ENCODE peak calls at places on chromosomes 5 and 9, in eight cellular contexts. R is Peyer's patch, N is left ventricle myocardium inferior, Y is pancreas, W is GM23248, U is HepG2, T is heart right ventricle, G is OCI-LY7. P is an unnamed sample.

GRCh38 chr9:33025572-33026347 is 687 bp downstream of the DNAJA1 start:
- DNase-seq in R (peak; percentile 81), N (peak; percentile 51), Y (peak; percentile 62), W (peak; percentile 72), U (peak; percentile 73), T (peak; percentile 72), G (peak; percentile 76), P (peak; percentile 83)

GRCh38 chr5:89546658-89547057 is 663.7 kb upstream of the MEF2C start:
- DNase-seq in R (no peak), N (no peak), Y (no peak), W (no peak), U (no peak), T (no peak), G (no peak), P (no peak)

GRCh38 chr5:150650713-150651000 is 10.2 kb downstream of the SYNPO start:
- DNase-seq in R (no peak), N (no peak), Y (no peak), W (no peak), U (no peak), T (no peak), G (no peak), P (no peak)

GRCh38 chr5:65923339-65923738 is 3.0 kb upstream of the ERBIN start:
- DNase-seq in R (no peak), N (no peak), Y (no peak), W (no peak), U (no peak), T (no peak), G (no peak), P (no peak)

GRCh38 chr9:122562134-122562760 is 9.3 kb downstream of the OR1N2 start:
- DNase-seq in R (no peak), N (no peak), Y (no peak), W (no peak), U (no peak), T (no peak), G (peak; percentile 58), P (peak; percentile 4)

GRCh38 chr5:163410505-163410904 is 26.9 kb upstream of the CCNG1 start:
- DNase-seq in R (no peak), N (no peak), Y (no peak), W (no peak), U (no peak), T (no peak), G (no peak), P (no peak)

GRCh38 chr5:10896016-10896415 is 135.0 kb upstream of the DAP start:
- DNase-seq in R (no peak), N (no peak), Y (no peak), W (no peak), U (peak; percentile 35), T (no peak), G (no peak), P (no peak)

GRCh38 chr9:98558575-98558974 is 150.2 kb downstream of the GABBR2 start:
- DNase-seq in R (no peak), N (no peak), Y (no peak), W (peak; percentile 85), U (no peak), T (no peak), G (no peak), P (no peak)

GRCh38 chr5:53116597-53116996 is 7.0 kb upstream of the MOCS2 start:
- DNase-seq in R (no peak), N (no peak), Y (no peak), W (no peak), U (peak; percentile 52), T (no peak), G (no peak), P (no peak)

GRCh38 chr9:87498046-87498815 is 564 bp downstream of the DAPK1 start:
- DNase-seq in R (peak; percentile 67), N (peak; percentile 31), Y (peak; percentile 74), W (peak; percentile 34), U (peak; percentile 48), T (no peak), G (no peak), P (peak; percentile 51)

GRCh38 chr5:36876389-36876964 is at the start of gene NIPBL:
- DNase-seq in R (peak; percentile 96), N (peak; percentile 91), Y (peak; percentile 90), W (peak; percentile 98), U (peak; percentile 92), T (peak; percentile 93), G (peak; percentile 93), P (peak; percentile 92)

GRCh38 chr5:139663752-139664151 is 15.6 kb downstream of the CXXC5 start:
- DNase-seq in R (no peak), N (no peak), Y (no peak), W (no peak), U (no peak), T (no peak), G (no peak), P (no peak)

GRCh38 chr5:139664727-139665351 is 16.7 kb downstream of the CXXC5 start:
- DNase-seq in R (no peak), N (peak; percentile 44), Y (peak; percentile 77), W (no peak), U (no peak), T (no peak), G (no peak), P (no peak)

GRCh38 chr5:139662617-139663016 is 14.5 kb downstream of the CXXC5 start:
- DNase-seq in R (no peak), N (no peak), Y (no peak), W (no peak), U (no peak), T (no peak), G (no peak), P (no peak)

GRCh38 chr5:139664273-139664693 is 16.1 kb downstream of the CXXC5 start:
- DNase-seq in R (no peak), N (no peak), Y (no peak), W (no peak), U (no peak), T (no peak), G (peak; percentile 57), P (peak; percentile 77)

GRCh38 chr5:139663207-139663606 is 15.1 kb downstream of the CXXC5 start:
- DNase-seq in R (no peak), N (no peak), Y (no peak), W (no peak), U (no peak), T (no peak), G (no peak), P (peak; percentile 14)
- H3K27ac ChIP-seq in R (peak overlapping the region; percentile 92), N (peak overlapping the region; percentile 91), Y (peak overlapping the region; percentile 28), W (no peak overlapping the region), U (no peak overlapping the region), T (no peak overlapping the region), G (peak overlapping the region; percentile 99), P (peak overlapping the region; percentile 59)

GRCh38 chr5:96067902-96068614 is 106.4 kb upstream of the ELL2 start:
- DNase-seq in R (peak; percentile 52), N (no peak), Y (no peak), W (peak; percentile 89), U (no peak), T (no peak), G (no peak), P (no peak)
- H3K4me3 ChIP-seq in R (no peak overlapping the region), N (no peak overlapping the region), Y (no peak overlapping the region), W (peak overlapping the region; percentile 35), U (no peak overlapping the region), T (no peak overlapping the region), G (no peak overlapping the region), P (no peak overlapping the region)

GRCh38 chr9:120904999-120905793 is 21.4 kb downstream of the TRAF1 start:
- DNase-seq in R (no peak), N (no peak), Y (no peak), W (no peak), U (no peak), T (no peak), G (peak; percentile 83), P (no peak)
- H3K4me1 ChIP-seq in R (no peaks in the 10 kb centered on the region), N (no peaks in the 10 kb centered on the region), Y (no peaks in the 10 kb centered on the region), W (no peaks in the 10 kb centered on the region), U (no peaks in the 10 kb centered on the region), T (no peaks in the 10 kb centered on the region), G (peaks cover 67% of the 10 kb centered on the region), P (no peaks in the 10 kb centered on the region)

DNA sequence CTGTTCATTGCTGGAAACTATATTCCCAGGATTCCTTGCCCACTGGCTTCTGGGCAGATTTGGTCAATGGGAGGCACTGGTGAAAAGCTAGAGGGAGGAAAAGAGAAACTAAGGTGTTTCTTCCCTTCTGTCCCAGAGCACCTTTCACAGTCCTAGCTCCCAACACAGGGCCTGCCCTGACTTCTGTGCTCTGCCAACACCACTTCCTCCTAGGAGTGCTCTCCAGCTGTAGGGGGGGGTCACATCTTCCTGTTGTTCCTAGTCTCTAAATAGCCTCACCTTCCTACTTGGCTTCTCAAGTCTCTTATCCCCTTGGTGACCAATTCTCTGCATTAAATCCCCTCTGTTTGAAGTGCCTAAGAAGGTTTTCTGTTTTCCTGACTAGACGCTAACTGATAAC is 115.4 kb downstream of the ADRB2 start:
- DNase-seq in R (no peak), N (no peak), Y (no peak), W (no peak), U (no peak), T (no peak), G (no peak), P (no peak)
- H3K27ac ChIP-seq in R (no peak overlapping the region), N (no peak overlapping the region), Y (no peak overlapping the region), W (no peak overlapping the region), U (no peak overlapping the region), T (no peak overlapping the region), G (no peak overlapping the region), P (no peak overlapping the region)

GRCh38 chr5:178126556-178126955 is 4.3 kb upstream of the RMND5B start:
- DNase-seq in R (no peak), N (no peak), Y (no peak), W (no peak), U (no peak), T (no peak), G (no peak), P (peak; percentile 6)
- H3K4me3 ChIP-seq in R (no peak overlapping the region), N (no peak overlapping the region), Y (no peak overlapping the region), W (no peak overlapping the region), U (no peak overlapping the region), T (no peak overlapping the region), G (no peak overlapping the region), P (no peak overlapping the region)

GRCh38 chr5:172678902-172679301 is 37.8 kb downstream of the NEURL1B start:
- DNase-seq in R (no peak), N (peak; percentile 86), Y (peak; percentile 71), W (no peak), U (no peak), T (peak; percentile 88), G (no peak), P (peak; percentile 91)

GRCh38 chr5:172680921-172681320 is 39.9 kb downstream of the NEURL1B start:
- DNase-seq in R (no peak), N (no peak), Y (no peak), W (no peak), U (no peak), T (no peak), G (peak; percentile 36), P (no peak)

GRCh38 chr5:172676914-172677475 is 35.9 kb downstream of the NEURL1B start:
- DNase-seq in R (no peak), N (no peak), Y (no peak), W (no peak), U (no peak), T (no peak), G (no peak), P (peak; percentile 43)

GRCh38 chr5:172681421-172681820 is 40.4 kb downstream of the NEURL1B start:
- DNase-seq in R (no peak), N (no peak), Y (no peak), W (no peak), U (no peak), T (no peak), G (no peak), P (no peak)

DNA sequence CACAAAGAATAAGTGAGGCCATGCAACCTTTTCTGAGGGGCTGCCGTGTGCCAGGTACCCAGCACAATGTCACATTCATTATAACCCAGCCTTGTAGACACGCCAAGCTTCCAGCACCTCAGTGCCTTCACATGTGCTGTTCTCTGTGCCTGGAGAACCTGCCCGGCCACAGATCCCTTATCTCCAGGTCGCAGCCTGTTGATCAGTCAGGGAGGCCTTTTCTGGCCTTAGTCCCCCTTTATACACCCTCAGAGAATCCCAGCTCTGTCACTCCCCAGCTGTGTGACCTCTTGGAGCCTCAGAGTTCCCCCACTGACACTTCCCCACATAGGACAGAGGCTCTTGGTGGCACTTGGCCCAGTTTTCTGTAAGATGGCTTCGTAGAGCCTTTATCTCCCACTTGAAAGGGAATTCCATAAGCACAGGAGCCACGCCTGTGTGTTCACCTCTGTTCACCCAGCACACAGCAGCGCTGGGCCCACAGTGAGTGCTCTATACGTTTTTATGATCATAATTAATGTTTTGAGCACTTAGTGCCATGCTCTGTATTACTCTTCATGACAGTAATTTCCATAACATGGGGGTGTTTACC is 38.7 kb downstream of the NEURL1B start:
- DNase-seq in R (no peak), N (no peak), Y (no peak), W (no peak), U (no peak), T (no peak), G (no peak), P (no peak)
- H3K4me1 ChIP-seq in R (peaks cover 7% of the 10 kb centered on the region), N (peaks cover 87% of the 10 kb centered on the region), Y (no peaks in the 10 kb centered on the region), W (no peaks in the 10 kb centered on the region), U (no peaks in the 10 kb centered on the region), T (peaks cover 70% of the 10 kb centered on the region), G (no peaks in the 10 kb centered on the region), P (peaks cover 15% of the 10 kb centered on the region)

P was measured in right cardiac atrium.